ENCODE peak calls at places on chromosomes 16 and 17, in six cellular contexts. C is psoas muscle, L is sigmoid colon, S is gastrocnemius medialis, T is fibroblast of lung, E is ovary. F is an unnamed sample.
A peak's percentile ranks its signal among the peaks of the same experiment; 100 is the strongest.

GRCh38 chr17:20999044-20999573 is 43.7 kb downstream of the USP22 start:
- DNase-seq in C (peak; percentile 63), L (no peak), S (no peak), T (peak; percentile 45), E (peak; percentile 60), F (no peak)

GRCh38 chr17:59853168-59853918 is 39.4 kb downstream of the TUBD1 start:
- DNase-seq in C (no peak), L (peak; percentile 65), S (no peak), T (peak; percentile 96), E (no peak), F (peak; percentile 91)

GRCh38 chr16:19518423-19518822 is 3.5 kb downstream of the GDE1 start:
- DNase-seq in C (no peak), L (no peak), S (no peak), T (no peak), E (no peak), F (no peak)

GRCh38 chr17:38871247-38871991 is 1.6 kb downstream of the LASP1 start:
- DNase-seq in C (peak; percentile 70), L (peak; percentile 82), S (no peak), T (peak; percentile 71), E (peak; percentile 79), F (peak; percentile 76)

GRCh38 chr16:53991181-53992056 is 287.5 kb downstream of the FTO start:
- DNase-seq in C (no peak), L (no peak), S (peak; percentile 60), T (peak; percentile 84), E (no peak), F (peak; percentile 29)

GRCh38 chr17:31297090-31297489 is at the start of gene OMG:
- DNase-seq in C (no peak), L (no peak), S (no peak), T (no peak), E (no peak), F (no peak)

GRCh38 chr17:74230896-74231295 is 17.5 kb downstream of the TTYH2 start:
- DNase-seq in C (no peak), L (no peak), S (no peak), T (no peak), E (no peak), F (no peak)

GRCh38 chr17:39231587-39232551 is 6.1 kb upstream of the STAC2 start:
- DNase-seq in C (peak; percentile 57), L (peak; percentile 74), S (no peak), T (no peak), E (no peak), F (peak; percentile 49)

GRCh38 chr17:6392609-6393367 is 42.1 kb downstream of the AIPL1 start:
- DNase-seq in C (no peak), L (no peak), S (no peak), T (peak; percentile 46), E (no peak), F (no peak)

GRCh38 chr17:73589096-73589980 is 54.9 kb downstream of the SDK2 start:
- DNase-seq in C (no peak), L (no peak), S (no peak), T (no peak), E (no peak), F (no peak)

GRCh38 chr16:4315185-4316102 is at the start of gene GLIS2:
- DNase-seq in C (peak; percentile 80), L (peak; percentile 88), S (no peak), T (peak; percentile 86), E (peak; percentile 82), F (peak; percentile 73)

GRCh38 chr16:31352344-31353115 is 2.4 kb upstream of the ITGAX start:
- DNase-seq in C (no peak), L (peak; percentile 59), S (no peak), T (no peak), E (no peak), F (no peak)

GRCh38 chr17:21090889-21091618 is 35.7 kb upstream of the DHRS7B start:
- DNase-seq in C (no peak), L (no peak), S (no peak), T (no peak), E (no peak), F (no peak)

GRCh38 chr17:65656390-65657250 is 95.2 kb upstream of the AXIN2 start:
- DNase-seq in C (no peak), L (no peak), S (no peak), T (no peak), E (no peak), F (no peak)

GRCh38 chr17:79080349-79080748 is 5.7 kb downstream of the ENGASE start:
- DNase-seq in C (no peak), L (no peak), S (no peak), T (no peak), E (no peak), F (no peak)

GRCh38 chr17:79081571-79082276 is 7.1 kb downstream of the ENGASE start:
- DNase-seq in C (peak; percentile 17), L (no peak), S (no peak), T (no peak), E (no peak), F (no peak)

GRCh38 chr17:79079421-79080200 is 5.0 kb downstream of the ENGASE start:
- DNase-seq in C (no peak), L (no peak), S (no peak), T (no peak), E (no peak), F (no peak)

GRCh38 chr17:79082311-79083190 is 7.9 kb downstream of the ENGASE start:
- DNase-seq in C (peak; percentile 35), L (no peak), S (no peak), T (no peak), E (no peak), F (peak; percentile 63)

GRCh38 chr17:79080761-79081290 is 6.2 kb downstream of the ENGASE start:
- DNase-seq in C (peak; percentile 9), L (no peak), S (no peak), T (no peak), E (no peak), F (no peak)
- H3K36me3 ChIP-seq in C (peaks cover 16% of the 10 kb centered on the region), L (peaks cover 15% of the 10 kb centered on the region), S (no peaks in the 10 kb centered on the region), T (peaks cover 2% of the 10 kb centered on the region), E (no peaks in the 10 kb centered on the region), F (peaks cover 64% of the 10 kb centered on the region)

GRCh38 chr17:80502578-80502877 is 26.1 kb upstream of the NPTX1 start:
- DNase-seq in C (no peak), L (no peak), S (no peak), T (no peak), E (no peak), F (no peak)

GRCh38 chr17:80499961-80500665 is 23.7 kb upstream of the NPTX1 start:
- DNase-seq in C (no peak), L (no peak), S (no peak), T (no peak), E (no peak), F (no peak)

GRCh38 chr17:80503031-80503430 is 26.6 kb upstream of the NPTX1 start:
- DNase-seq in C (no peak), L (no peak), S (no peak), T (no peak), E (no peak), F (no peak)

GRCh38 chr17:80503921-80504320 is 27.5 kb upstream of the NPTX1 start:
- DNase-seq in C (no peak), L (no peak), S (no peak), T (no peak), E (no peak), F (no peak)

GRCh38 chr17:80501739-80502577 is 25.6 kb upstream of the NPTX1 start:
- DNase-seq in C (no peak), L (peak; percentile 89), S (no peak), T (peak; percentile 93), E (no peak), F (no peak)
- H3K27ac ChIP-seq in C (no peak overlapping the region), L (peak overlapping the region; percentile 48), S (no peak overlapping the region), T (no peak overlapping the region), E (no peak overlapping the region), F (no peak overlapping the region)

DNA sequence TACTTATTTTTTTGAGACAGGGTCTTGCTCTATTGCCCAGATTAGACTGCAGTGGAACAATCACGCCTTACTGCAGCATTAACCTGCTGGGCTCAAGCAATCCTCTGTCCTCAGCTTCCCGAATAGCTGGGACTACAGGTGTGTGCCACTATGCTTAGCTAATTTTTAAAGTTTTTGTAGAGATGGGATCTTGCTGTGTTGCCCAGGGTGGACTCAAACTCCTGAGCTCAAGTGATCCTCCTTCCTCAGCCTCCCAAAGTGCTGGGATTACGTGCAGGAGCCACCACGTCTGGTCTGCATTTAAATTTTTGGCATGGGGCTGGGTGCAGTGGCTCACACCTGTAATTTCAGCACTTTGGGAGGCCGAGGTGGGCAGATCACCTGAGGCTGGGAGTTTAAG is 41.0 kb upstream of the INTS2 start:
- DNase-seq in C (no peak), L (no peak), S (no peak), T (no peak), E (no peak), F (no peak)
- H3K36me3 ChIP-seq in C (peaks cover 5% of the 10 kb centered on the region), L (peaks cover 22% of the 10 kb centered on the region), S (no peaks in the 10 kb centered on the region), T (peaks cover 3% of the 10 kb centered on the region), E (no peaks in the 10 kb centered on the region), F (peaks cover 91% of the 10 kb centered on the region)

GRCh38 chr16:72794319-72794718 is 253.6 kb downstream of the ZFHX3 start:
- DNase-seq in C (no peak), L (no peak), S (no peak), T (no peak), E (no peak), F (no peak)
- H3K27ac ChIP-seq in C (no peak overlapping the region), L (no peak overlapping the region), S (no peak overlapping the region), T (no peak overlapping the region), E (no peak overlapping the region), F (no peak overlapping the region)

DNA sequence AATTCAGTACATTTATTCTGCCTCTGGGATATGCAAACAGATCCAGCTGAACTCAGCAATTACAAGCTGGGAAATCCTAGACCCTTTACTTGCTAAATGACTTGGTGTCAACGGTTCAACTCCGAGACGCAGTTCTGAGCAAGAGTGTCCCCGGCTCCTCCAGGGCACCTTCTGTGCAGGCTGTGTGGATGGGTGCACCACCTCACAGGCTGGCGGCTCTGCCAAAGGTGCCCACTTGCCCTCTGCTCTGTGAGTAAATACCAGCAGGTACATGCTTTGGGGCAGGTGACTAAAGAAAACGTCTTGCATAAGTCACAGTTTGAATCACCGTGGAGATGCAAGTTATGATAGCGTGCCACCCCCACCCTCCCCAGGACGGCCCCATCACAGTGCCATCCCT is 23.3 kb downstream of the MAP1LC3B start:
- DNase-seq in C (no peak), L (peak; percentile 34), S (no peak), T (no peak), E (no peak), F (no peak)
- H3K36me3 ChIP-seq in C (peaks cover 6% of the 10 kb centered on the region), L (peaks cover 45% of the 10 kb centered on the region), S (no peaks in the 10 kb centered on the region), T (peaks cover 37% of the 10 kb centered on the region), E (no peaks in the 10 kb centered on the region), F (peaks cover 97% of the 10 kb centered on the region)

GRCh38 chr16:88387177-88387576 is 4.4 kb downstream of the ZNF469 start:
- DNase-seq in C (peak; percentile 12), L (no peak), S (no peak), T (no peak), E (no peak), F (no peak)
- H3K27ac ChIP-seq in C (no peak overlapping the region), L (no peak overlapping the region), S (no peak overlapping the region), T (no peak overlapping the region), E (no peak overlapping the region), F (no peak overlapping the region)

DNA sequence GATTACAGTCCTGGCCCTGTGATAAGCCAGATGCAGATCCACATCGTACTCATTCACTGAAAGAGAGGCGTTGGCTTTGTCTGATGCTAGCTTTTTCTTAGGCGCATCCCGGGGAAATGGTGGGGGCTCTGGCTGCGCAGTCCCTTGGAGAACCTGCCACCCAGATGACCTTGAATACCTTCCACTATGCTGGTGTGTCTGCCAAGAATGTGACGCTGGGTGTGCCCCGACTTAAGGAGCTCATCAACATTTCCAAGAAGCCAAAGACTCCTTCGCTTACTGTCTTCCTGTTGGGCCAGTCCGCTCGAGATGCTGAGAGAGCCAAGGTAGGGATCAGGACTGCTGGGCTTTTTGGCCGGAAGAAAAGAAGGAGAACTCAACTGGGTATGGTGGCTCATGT is 24.0 kb downstream of the POLR2A start:
- DNase-seq in C (no peak), L (peak; percentile 42), S (no peak), T (no peak), E (no peak), F (no peak)
- H3K36me3 ChIP-seq in C (peaks cover 4% of the 10 kb centered on the region), L (peaks cover 63% of the 10 kb centered on the region), S (peaks cover 6% of the 10 kb centered on the region), T (peaks cover 39% of the 10 kb centered on the region), E (no peaks in the 10 kb centered on the region), F (peaks cover 100% of the 10 kb centered on the region)

F was measured in stomach.